ENCODE peak calls at places on chromosome 16, in four cellular contexts. J, V, D and P are unnamed samples.
A peak's percentile ranks its signal among the peaks of the same experiment; 100 is the strongest.

GRCh38 chr16:85046957-85047866 is 19.6 kb downstream of the KIAA0513 start:
- DNase-seq in J (peak; percentile 52), V (no peak), D (no peak), P (no peak)

GRCh38 chr16:4696905-4697866 is 3.8 kb downstream of the NUDT16L1 start:
- DNase-seq in J (no peak), V (no peak), D (no peak), P (no peak)

GRCh38 chr16:55628306-55628968 is 27.4 kb upstream of the SLC6A2 start:
- DNase-seq in J (no peak), V (no peak), D (no peak), P (no peak)

GRCh38 chr16:5379948-5380347 is 282.4 kb upstream of the EEF2KMT start:
- DNase-seq in J (no peak), V (no peak), D (no peak), P (no peak)

GRCh38 chr16:53892155-53892554 is 188.2 kb downstream of the FTO start:
- DNase-seq in J (no peak), V (peak; percentile 87), D (peak; percentile 42), P (peak; percentile 52)

GRCh38 chr16:85363881-85364280 is 249.2 kb upstream of the GSE1 start:
- DNase-seq in J (no peak), V (no peak), D (peak; percentile 95), P (no peak)

GRCh38 chr16:85428168-85428898 is 184.8 kb upstream of the GSE1 start:
- DNase-seq in J (no peak), V (peak; percentile 51), D (no peak), P (peak; percentile 40)

GRCh38 chr16:56109205-56109604 is 82.1 kb upstream of the GNAO1 start:
- DNase-seq in J (no peak), V (no peak), D (no peak), P (no peak)